ENCODE peak calls at places on chromosome 18, in ten cellular contexts. One of them, this sample, is unnamed.

GRCh38 chr18:8139971-8140406 is 469.2 kb upstream of the RAB12 start:
- DNase-seq in GM13976: no peak
- DNase-seq in neural progenitor cell: no peak
- DNase-seq in esophagus squamous epithelium: no peak
- DNase-seq in left ventricle myocardium inferior: peak; percentile 37
- DNase-seq in IMR-90: no peak
- DNase-seq in glutamatergic neuron: no peak
- DNase-seq in cardiac fibroblast: peak; percentile 22
- DNase-seq in HCT116: no peak
- DNase-seq in progenitor cell of endocrine pancreas: no peak
- DNase-seq in this sample: no peak

GRCh38 chr18:21914739-21915319 is 174.2 kb downstream of the MIB1 start:
- DNase-seq in GM13976: no peak
- DNase-seq in neural progenitor cell: peak; percentile 77
- DNase-seq in esophagus squamous epithelium: no peak
- DNase-seq in left ventricle myocardium inferior: no peak
- DNase-seq in IMR-90: peak; percentile 62
- DNase-seq in glutamatergic neuron: peak; percentile 27
- DNase-seq in cardiac fibroblast: peak; percentile 81
- DNase-seq in HCT116: peak; percentile 59
- DNase-seq in progenitor cell of endocrine pancreas: no peak
- DNase-seq in this sample: no peak

GRCh38 chr18:3960977-3961376 is 494.1 kb downstream of the DLGAP1 start:
- DNase-seq in GM13976: no peak
- DNase-seq in neural progenitor cell: no peak
- DNase-seq in esophagus squamous epithelium: no peak
- DNase-seq in left ventricle myocardium inferior: no peak
- DNase-seq in IMR-90: no peak
- DNase-seq in glutamatergic neuron: no peak
- DNase-seq in cardiac fibroblast: no peak
- DNase-seq in HCT116: no peak
- DNase-seq in progenitor cell of endocrine pancreas: no peak
- DNase-seq in this sample: no peak

GRCh38 chr18:35775887-35776286 is 194.3 kb downstream of the GALNT1 start:
- DNase-seq in GM13976: no peak
- DNase-seq in neural progenitor cell: peak; percentile 63
- DNase-seq in esophagus squamous epithelium: no peak
- DNase-seq in left ventricle myocardium inferior: no peak
- DNase-seq in IMR-90: peak; percentile 9
- DNase-seq in glutamatergic neuron: no peak
- DNase-seq in cardiac fibroblast: no peak
- DNase-seq in HCT116: no peak
- DNase-seq in progenitor cell of endocrine pancreas: no peak
- DNase-seq in this sample: no peak

GRCh38 chr18:29248856-29249255 is 1071.9 kb upstream of the CDH2 start:
- DNase-seq in GM13976: no peak
- DNase-seq in neural progenitor cell: peak; percentile 9
- DNase-seq in esophagus squamous epithelium: no peak
- DNase-seq in left ventricle myocardium inferior: no peak
- DNase-seq in IMR-90: no peak
- DNase-seq in glutamatergic neuron: no peak
- DNase-seq in cardiac fibroblast: no peak
- DNase-seq in HCT116: no peak
- DNase-seq in progenitor cell of endocrine pancreas: no peak
- DNase-seq in this sample: no peak

GRCh38 chr18:55534996-55535395 is 53.0 kb downstream of the TCF4 start:
- DNase-seq in GM13976: no peak
- DNase-seq in neural progenitor cell: no peak
- DNase-seq in esophagus squamous epithelium: no peak
- DNase-seq in left ventricle myocardium inferior: no peak
- DNase-seq in IMR-90: no peak
- DNase-seq in glutamatergic neuron: no peak
- DNase-seq in cardiac fibroblast: no peak
- DNase-seq in HCT116: no peak
- DNase-seq in progenitor cell of endocrine pancreas: no peak
- DNase-seq in this sample: no peak

GRCh38 chr18:31687529-31687928 is 3.1 kb upstream of the B4GALT6 start:
- DNase-seq in GM13976: no peak
- DNase-seq in neural progenitor cell: no peak
- DNase-seq in esophagus squamous epithelium: no peak
- DNase-seq in left ventricle myocardium inferior: no peak
- DNase-seq in IMR-90: no peak
- DNase-seq in glutamatergic neuron: no peak
- DNase-seq in cardiac fibroblast: no peak
- DNase-seq in HCT116: no peak
- DNase-seq in progenitor cell of endocrine pancreas: no peak
- DNase-seq in this sample: no peak

GRCh38 chr18:32289480-32290075 is 99.7 kb downstream of the MEP1B start:
- DNase-seq in GM13976: peak; percentile 53
- DNase-seq in neural progenitor cell: peak; percentile 77
- DNase-seq in esophagus squamous epithelium: no peak
- DNase-seq in left ventricle myocardium inferior: no peak
- DNase-seq in IMR-90: peak; percentile 72
- DNase-seq in glutamatergic neuron: peak; percentile 25
- DNase-seq in cardiac fibroblast: peak; percentile 86
- DNase-seq in HCT116: peak; percentile 63
- DNase-seq in progenitor cell of endocrine pancreas: peak; percentile 38
- DNase-seq in this sample: peak; percentile 45

GRCh38 chr18:46050268-46050667 is 21.8 kb downstream of the PSTPIP2 start:
- DNase-seq in GM13976: no peak
- DNase-seq in neural progenitor cell: no peak
- DNase-seq in esophagus squamous epithelium: no peak
- DNase-seq in left ventricle myocardium inferior: no peak
- DNase-seq in IMR-90: no peak
- DNase-seq in glutamatergic neuron: no peak
- DNase-seq in cardiac fibroblast: no peak
- DNase-seq in HCT116: no peak
- DNase-seq in progenitor cell of endocrine pancreas: no peak
- DNase-seq in this sample: no peak

GRCh38 chr18:46051731-46052461 is 20.2 kb downstream of the PSTPIP2 start:
- DNase-seq in GM13976: no peak
- DNase-seq in neural progenitor cell: no peak
- DNase-seq in esophagus squamous epithelium: no peak
- DNase-seq in left ventricle myocardium inferior: no peak
- DNase-seq in IMR-90: peak; percentile 93
- DNase-seq in glutamatergic neuron: no peak
- DNase-seq in cardiac fibroblast: peak; percentile 68
- DNase-seq in HCT116: no peak
- DNase-seq in progenitor cell of endocrine pancreas: no peak
- DNase-seq in this sample: no peak

GRCh38 chr18:46042571-46043123 is 29.4 kb downstream of the PSTPIP2 start:
- DNase-seq in GM13976: no peak
- DNase-seq in neural progenitor cell: no peak
- DNase-seq in esophagus squamous epithelium: no peak
- DNase-seq in left ventricle myocardium inferior: no peak
- DNase-seq in IMR-90: peak; percentile 52
- DNase-seq in glutamatergic neuron: no peak
- DNase-seq in cardiac fibroblast: peak; percentile 84
- DNase-seq in HCT116: no peak
- DNase-seq in progenitor cell of endocrine pancreas: no peak
- DNase-seq in this sample: no peak

GRCh38 chr18:46040747-46041104 is 31.3 kb downstream of the PSTPIP2 start:
- DNase-seq in GM13976: no peak
- DNase-seq in neural progenitor cell: no peak
- DNase-seq in esophagus squamous epithelium: no peak
- DNase-seq in left ventricle myocardium inferior: no peak
- DNase-seq in IMR-90: no peak
- DNase-seq in glutamatergic neuron: no peak
- DNase-seq in cardiac fibroblast: no peak
- DNase-seq in HCT116: no peak
- DNase-seq in progenitor cell of endocrine pancreas: no peak
- DNase-seq in this sample: no peak

GRCh38 chr18:46046126-46046525 is 25.9 kb downstream of the PSTPIP2 start:
- DNase-seq in GM13976: no peak
- DNase-seq in neural progenitor cell: no peak
- DNase-seq in esophagus squamous epithelium: no peak
- DNase-seq in left ventricle myocardium inferior: no peak
- DNase-seq in IMR-90: no peak
- DNase-seq in glutamatergic neuron: peak; percentile 25
- DNase-seq in cardiac fibroblast: no peak
- DNase-seq in HCT116: no peak
- DNase-seq in progenitor cell of endocrine pancreas: no peak
- DNase-seq in this sample: no peak
- TF ChIP-seq CTCF in GM13976: no peak
- TF ChIP-seq CTCF in neural progenitor cell: no peak
- TF ChIP-seq CTCF in esophagus squamous epithelium: no peak
- TF ChIP-seq CTCF in left ventricle myocardium inferior: no peak
- TF ChIP-seq CTCF in IMR-90: no peak
- TF ChIP-seq CTCF in glutamatergic neuron: no peak
- TF ChIP-seq CTCF in cardiac fibroblast: no peak
- TF ChIP-seq CTCF in HCT116: peak; percentile 10
- TF ChIP-seq CTCF in progenitor cell of endocrine pancreas: no peak
- TF ChIP-seq CTCF in this sample: no peak

GRCh38 chr18:13415736-13416135 is 197.2 kb downstream of the LDLRAD4 start:
- DNase-seq in GM13976: no peak
- DNase-seq in neural progenitor cell: no peak
- DNase-seq in esophagus squamous epithelium: no peak
- DNase-seq in left ventricle myocardium inferior: no peak
- DNase-seq in IMR-90: no peak
- DNase-seq in glutamatergic neuron: no peak
- DNase-seq in cardiac fibroblast: no peak
- DNase-seq in HCT116: no peak
- DNase-seq in progenitor cell of endocrine pancreas: no peak
- DNase-seq in this sample: no peak

GRCh38 chr18:13414102-13414501 is 195.5 kb downstream of the LDLRAD4 start:
- DNase-seq in GM13976: no peak
- DNase-seq in neural progenitor cell: no peak
- DNase-seq in esophagus squamous epithelium: no peak
- DNase-seq in left ventricle myocardium inferior: no peak
- DNase-seq in IMR-90: no peak
- DNase-seq in glutamatergic neuron: no peak
- DNase-seq in cardiac fibroblast: no peak
- DNase-seq in HCT116: no peak
- DNase-seq in progenitor cell of endocrine pancreas: no peak
- DNase-seq in this sample: no peak

GRCh38 chr18:13416208-13416607 is 197.6 kb downstream of the LDLRAD4 start:
- DNase-seq in GM13976: no peak
- DNase-seq in neural progenitor cell: no peak
- DNase-seq in esophagus squamous epithelium: no peak
- DNase-seq in left ventricle myocardium inferior: no peak
- DNase-seq in IMR-90: no peak
- DNase-seq in glutamatergic neuron: no peak
- DNase-seq in cardiac fibroblast: no peak
- DNase-seq in HCT116: no peak
- DNase-seq in progenitor cell of endocrine pancreas: no peak
- DNase-seq in this sample: no peak

GRCh38 chr18:13412901-13413300 is 194.3 kb downstream of the LDLRAD4 start:
- DNase-seq in GM13976: no peak
- DNase-seq in neural progenitor cell: no peak
- DNase-seq in esophagus squamous epithelium: no peak
- DNase-seq in left ventricle myocardium inferior: no peak
- DNase-seq in IMR-90: no peak
- DNase-seq in glutamatergic neuron: no peak
- DNase-seq in cardiac fibroblast: no peak
- DNase-seq in HCT116: no peak
- DNase-seq in progenitor cell of endocrine pancreas: no peak
- DNase-seq in this sample: no peak

GRCh38 chr18:13414542-13414941 is 196.0 kb downstream of the LDLRAD4 start:
- DNase-seq in GM13976: no peak
- DNase-seq in neural progenitor cell: no peak
- DNase-seq in esophagus squamous epithelium: no peak
- DNase-seq in left ventricle myocardium inferior: no peak
- DNase-seq in IMR-90: no peak
- DNase-seq in glutamatergic neuron: no peak
- DNase-seq in cardiac fibroblast: no peak
- DNase-seq in HCT116: no peak
- DNase-seq in progenitor cell of endocrine pancreas: no peak
- DNase-seq in this sample: no peak
- TF ChIP-seq CTCF in GM13976: no peak
- TF ChIP-seq CTCF in neural progenitor cell: no peak
- TF ChIP-seq CTCF in esophagus squamous epithelium: no peak
- TF ChIP-seq CTCF in left ventricle myocardium inferior: no peak
- TF ChIP-seq CTCF in IMR-90: no peak
- TF ChIP-seq CTCF in glutamatergic neuron: no peak
- TF ChIP-seq CTCF in cardiac fibroblast: no peak
- TF ChIP-seq CTCF in HCT116: no peak
- TF ChIP-seq CTCF in progenitor cell of endocrine pancreas: no peak
- TF ChIP-seq CTCF in this sample: no peak

GRCh38 chr18:28175930-28176673 is 828 bp downstream of the CDH2 start:
- DNase-seq in GM13976: peak; percentile 27
- DNase-seq in neural progenitor cell: peak; percentile 61
- DNase-seq in esophagus squamous epithelium: no peak
- DNase-seq in left ventricle myocardium inferior: peak; percentile 21
- DNase-seq in IMR-90: peak; percentile 27
- DNase-seq in glutamatergic neuron: peak; percentile 68
- DNase-seq in cardiac fibroblast: peak; percentile 40
- DNase-seq in HCT116: no peak
- DNase-seq in progenitor cell of endocrine pancreas: peak; percentile 45
- DNase-seq in this sample: peak; percentile 35

GRCh38 chr18:28176933-28177827 is at the start of gene CDH2:
- DNase-seq in GM13976: peak; percentile 52
- DNase-seq in neural progenitor cell: peak; percentile 95
- DNase-seq in esophagus squamous epithelium: no peak
- DNase-seq in left ventricle myocardium inferior: peak; percentile 70
- DNase-seq in IMR-90: peak; percentile 85
- DNase-seq in glutamatergic neuron: peak; percentile 87
- DNase-seq in cardiac fibroblast: peak; percentile 92
- DNase-seq in HCT116: no peak
- DNase-seq in progenitor cell of endocrine pancreas: peak; percentile 60
- DNase-seq in this sample: peak; percentile 68

GRCh38 chr18:28176674-28176932 is 327 bp downstream of the CDH2 start:
- DNase-seq in GM13976: peak; percentile 34
- DNase-seq in neural progenitor cell: no peak
- DNase-seq in esophagus squamous epithelium: no peak
- DNase-seq in left ventricle myocardium inferior: no peak
- DNase-seq in IMR-90: no peak
- DNase-seq in glutamatergic neuron: no peak
- DNase-seq in cardiac fibroblast: no peak
- DNase-seq in HCT116: no peak
- DNase-seq in progenitor cell of endocrine pancreas: no peak
- DNase-seq in this sample: no peak

GRCh38 chr18:28174181-28174906 is 2.6 kb downstream of the CDH2 start:
- DNase-seq in GM13976: no peak
- DNase-seq in neural progenitor cell: no peak
- DNase-seq in esophagus squamous epithelium: no peak
- DNase-seq in left ventricle myocardium inferior: no peak
- DNase-seq in IMR-90: no peak
- DNase-seq in glutamatergic neuron: no peak
- DNase-seq in cardiac fibroblast: no peak
- DNase-seq in HCT116: no peak
- DNase-seq in progenitor cell of endocrine pancreas: no peak
- DNase-seq in this sample: peak; percentile 14

GRCh38 chr18:28175047-28175929 is 1.6 kb downstream of the CDH2 start:
- DNase-seq in GM13976: no peak
- DNase-seq in neural progenitor cell: peak; percentile 88
- DNase-seq in esophagus squamous epithelium: no peak
- DNase-seq in left ventricle myocardium inferior: peak; percentile 42
- DNase-seq in IMR-90: peak; percentile 42
- DNase-seq in glutamatergic neuron: peak; percentile 71
- DNase-seq in cardiac fibroblast: peak; percentile 58
- DNase-seq in HCT116: no peak
- DNase-seq in progenitor cell of endocrine pancreas: peak; percentile 64
- DNase-seq in this sample: peak; percentile 20
- TF ChIP-seq CTCF in GM13976: no peak
- TF ChIP-seq CTCF in neural progenitor cell: no peak
- TF ChIP-seq CTCF in esophagus squamous epithelium: no peak
- TF ChIP-seq CTCF in left ventricle myocardium inferior: no peak
- TF ChIP-seq CTCF in IMR-90: no peak
- TF ChIP-seq CTCF in glutamatergic neuron: no peak
- TF ChIP-seq CTCF in cardiac fibroblast: no peak
- TF ChIP-seq CTCF in HCT116: no peak
- TF ChIP-seq CTCF in progenitor cell of endocrine pancreas: no peak
- TF ChIP-seq CTCF in this sample: no peak

GRCh38 chr18:48946329-48946835 is 4.4 kb downstream of the SMAD7 start:
- DNase-seq in GM13976: no peak
- DNase-seq in neural progenitor cell: no peak
- DNase-seq in esophagus squamous epithelium: no peak
- DNase-seq in left ventricle myocardium inferior: no peak
- DNase-seq in IMR-90: peak; percentile 81
- DNase-seq in glutamatergic neuron: no peak
- DNase-seq in cardiac fibroblast: no peak
- DNase-seq in HCT116: no peak
- DNase-seq in progenitor cell of endocrine pancreas: no peak
- DNase-seq in this sample: no peak

GRCh38 chr18:48947102-48947501 is 3.7 kb downstream of the SMAD7 start:
- DNase-seq in GM13976: no peak
- DNase-seq in neural progenitor cell: no peak
- DNase-seq in esophagus squamous epithelium: no peak
- DNase-seq in left ventricle myocardium inferior: no peak
- DNase-seq in IMR-90: no peak
- DNase-seq in glutamatergic neuron: no peak
- DNase-seq in cardiac fibroblast: no peak
- DNase-seq in HCT116: no peak
- DNase-seq in progenitor cell of endocrine pancreas: no peak
- DNase-seq in this sample: no peak

GRCh38 chr18:48947583-48947982 is 3.2 kb downstream of the SMAD7 start:
- DNase-seq in GM13976: no peak
- DNase-seq in neural progenitor cell: no peak
- DNase-seq in esophagus squamous epithelium: no peak
- DNase-seq in left ventricle myocardium inferior: peak; percentile 55
- DNase-seq in IMR-90: no peak
- DNase-seq in glutamatergic neuron: no peak
- DNase-seq in cardiac fibroblast: no peak
- DNase-seq in HCT116: no peak
- DNase-seq in progenitor cell of endocrine pancreas: no peak
- DNase-seq in this sample: no peak

GRCh38 chr18:48944634-48945033 is 6.1 kb downstream of the SMAD7 start:
- DNase-seq in GM13976: no peak
- DNase-seq in neural progenitor cell: no peak
- DNase-seq in esophagus squamous epithelium: no peak
- DNase-seq in left ventricle myocardium inferior: no peak
- DNase-seq in IMR-90: peak; percentile 57
- DNase-seq in glutamatergic neuron: no peak
- DNase-seq in cardiac fibroblast: no peak
- DNase-seq in HCT116: no peak
- DNase-seq in progenitor cell of endocrine pancreas: no peak
- DNase-seq in this sample: no peak

GRCh38 chr18:48945953-48946217 is 4.9 kb downstream of the SMAD7 start:
- DNase-seq in GM13976: peak; percentile 15
- DNase-seq in neural progenitor cell: no peak
- DNase-seq in esophagus squamous epithelium: no peak
- DNase-seq in left ventricle myocardium inferior: no peak
- DNase-seq in IMR-90: no peak
- DNase-seq in glutamatergic neuron: no peak
- DNase-seq in cardiac fibroblast: no peak
- DNase-seq in HCT116: no peak
- DNase-seq in progenitor cell of endocrine pancreas: no peak
- DNase-seq in this sample: no peak
- TF ChIP-seq CTCF in GM13976: no peak
- TF ChIP-seq CTCF in neural progenitor cell: no peak
- TF ChIP-seq CTCF in esophagus squamous epithelium: no peak
- TF ChIP-seq CTCF in left ventricle myocardium inferior: no peak
- TF ChIP-seq CTCF in IMR-90: no peak
- TF ChIP-seq CTCF in glutamatergic neuron: no peak
- TF ChIP-seq CTCF in cardiac fibroblast: no peak
- TF ChIP-seq CTCF in HCT116: no peak
- TF ChIP-seq CTCF in progenitor cell of endocrine pancreas: no peak
- TF ChIP-seq CTCF in this sample: no peak

This sample was measured in GM20000.